ENCODE peak calls at places on chromosomes 13 and 19, in six cellular contexts. S is NCI-H1105 treated with DMSO at 0.1 percent for 48 hours; G is activated T-cell treated with anti-CD3 and anti-CD28 coated beads for 1 hour; M is activated CD4-positive, alpha-beta T cell treated with anti-CD3 and anti-CD28 coated beads, Interleukin-2, amount 50 U/mL, for 48 hours; Y is AG09319; E is neural crest cell. I is an unnamed sample.

GRCh38 chr19:14968247-14968646 is 11.4 kb downstream of the SLC1A6 start:
- DNase-seq in Y (no peak), M (no peak), S (no peak), E (no peak), G (no peak), I (no peak)

GRCh38 chr19:6718741-6719539 is 1.5 kb downstream of the C3 start:
- DNase-seq in E (no peak), Y (no peak), M (peak), S (no peak), G (no peak), I (peak)

GRCh38 chr19:5070922-5071321 is 102.0 kb downstream of the KDM4B start:
- DNase-seq in G (no peak), Y (no peak), E (no peak), M (no peak), S (no peak), I (no peak)

GRCh38 chr19:43910884-43911283 is 24.2 kb downstream of the ZNF45 start:
- DNase-seq in Y (no peak), E (no peak), G (no peak), M (no peak), S (no peak), I (no peak)

GRCh38 chr13:49938921-49939320 is 2.8 kb upstream of the SPRYD7 start:
- DNase-seq in S (no peak), M (no peak), E (no peak), Y (no peak), G (no peak), I (no peak)

GRCh38 chr13:95503662-95504061 is 48.9 kb upstream of the CLDN10 start:
- DNase-seq in M (no peak), G (no peak), Y (no peak), E (no peak), S (no peak), I (no peak)

GRCh38 chr19:5039642-5040543 is 71.0 kb downstream of the KDM4B start:
- DNase-seq in S (no peak), M (no peak), Y (no peak), G (no peak), E (no peak), I (no peak)

GRCh38 chr13:37109080-37109678 is 3.7 kb upstream of the CSNK1A1L start:
- DNase-seq in Y (no peak), S (peak), M (no peak), G (no peak), E (peak), I (peak)

GRCh38 chr13:90416519-90416918 is 931.0 kb upstream of the MIR17HG start:
- DNase-seq in E (no peak), G (no peak), M (no peak), Y (no peak), S (no peak), I (no peak)

GRCh38 chr13:76758257-76758656 is 127.9 kb downstream of the KCTD12 start:
- DNase-seq in G (no peak), Y (no peak), M (no peak), S (no peak), E (no peak), I (no peak)

GRCh38 chr19:56294557-56294956 is 20.1 kb downstream of the ZSCAN5A start:
- DNase-seq in M (no peak), E (no peak), Y (no peak), S (peak), G (no peak), I (no peak)

GRCh38 chr13:93118081-93118615 is 108.5 kb upstream of the GPC6 start:
- DNase-seq in M (no peak), Y (no peak), S (no peak), E (no peak), G (no peak), I (no peak)

GRCh38 chr13:40394304-40394983 is 272.0 kb downstream of the FOXO1 start:
- DNase-seq in M (no peak), E (no peak), S (no peak), G (no peak), Y (no peak), I (no peak)

GRCh38 chr19:35879770-35880317 is 11.5 kb downstream of the APLP1 start:
- DNase-seq in M (peak), S (peak), E (peak), Y (no peak), G (peak), I (peak)

GRCh38 chr13:113065406-113066141 is 40.0 kb upstream of the F7 start:
- DNase-seq in Y (no peak), S (no peak), M (no peak), E (no peak), G (no peak), I (no peak)

GRCh38 chr13:99398916-99399622 is 91.9 kb upstream of the GPR183 start:
- DNase-seq in G (no peak), S (no peak), E (no peak), Y (no peak), M (no peak), I (no peak)

GRCh38 chr19:18091217-18091608 is 4.5 kb upstream of the IL12RB1 start:
- DNase-seq in S (no peak), Y (no peak), G (peak), E (no peak), M (peak), I (peak)

GRCh38 chr13:51794959-51795358 is 9.0 kb downstream of the DHRS12 start:
- DNase-seq in E (no peak), M (no peak), G (no peak), Y (no peak), S (no peak), I (no peak)

GRCh38 chr19:13006431-13007281 is 11.4 kb downstream of the NFIX start:
- DNase-seq in Y (no peak), S (no peak), E (no peak), G (no peak), M (no peak), I (no peak)

GRCh38 chr19:39819786-39820185 is 14.2 kb downstream of the DYRK1B start:
- DNase-seq in M (no peak), G (no peak), E (no peak), S (no peak), Y (no peak), I (no peak)

GRCh38 chr13:37648604-37649003 is 50.0 kb upstream of the POSTN start:
- DNase-seq in E (no peak), S (no peak), Y (no peak), M (no peak), G (no peak), I (no peak)

GRCh38 chr13:101417501-101417900 is 1.2 kb upstream of the NALCN start:
- DNase-seq in E (no peak), S (no peak), Y (no peak), M (no peak), G (no peak), I (no peak)

GRCh38 chr13:53342623-53343022 is 314.0 kb downstream of the OLFM4 start:
- DNase-seq in E (no peak), M (no peak), G (no peak), S (no peak), Y (no peak), I (no peak)

GRCh38 chr13:99991806-99992242 is 10.2 kb downstream of the ZIC2 start:
- DNase-seq in S (no peak), E (no peak), M (no peak), Y (no peak), G (no peak), I (no peak)

GRCh38 chr19:38032151-38032550 is 125.1 kb downstream of the SIPA1L3 start:
- DNase-seq in Y (no peak), S (no peak), E (no peak), G (no peak), M (no peak), I (no peak)

GRCh38 chr13:20714563-20715339 is 11.3 kb downstream of the IL17D start:
- DNase-seq in S (no peak), Y (peak), E (no peak), G (no peak), M (no peak), I (no peak)

GRCh38 chr19:44939668-44940067 is 2.4 kb upstream of the APOC4 start:
- DNase-seq in Y (no peak), G (no peak), M (no peak), S (no peak), E (no peak), I (no peak)

GRCh38 chr19:1906985-1907562 is 1.9 kb downstream of the ADAT3 start:
- DNase-seq in E (no peak), S (no peak), G (no peak), Y (no peak), M (no peak), I (no peak)

GRCh38 chr19:8323781-8324185 is 2.5 kb downstream of the RPS28 start:
- DNase-seq in Y (no peak), S (no peak), E (no peak), M (peak), G (no peak), I (no peak)

GRCh38 chr13:62663767-62664166 is 1248.1 kb upstream of the PCDH20 start:
- DNase-seq in E (no peak), M (no peak), S (no peak), Y (no peak), G (no peak), I (no peak)

GRCh38 chr13:52850396-52851152 is 2.1 kb upstream of the PCDH8 start:
- DNase-seq in Y (peak), S (peak), G (no peak), E (peak), M (peak), I (peak)

GRCh38 chr13:44591316-44591715 is 15.2 kb upstream of the TSC22D1 start:
- DNase-seq in G (no peak), E (no peak), Y (no peak), M (no peak), S (no peak), I (peak)

GRCh38 chr19:44602071-44602470 is 11.3 kb upstream of the IGSF23 start:
- DNase-seq in S (peak), Y (no peak), M (no peak), E (no peak), G (no peak), I (no peak)

GRCh38 chr19:21482863-21483276 is 22.5 kb upstream of the ZNF429 start:
- DNase-seq in G (peak), E (no peak), Y (no peak), M (peak), S (peak), I (peak)

GRCh38 chr19:19782783-19783182 is 38.8 kb downstream of the ZNF506 start:
- DNase-seq in S (no peak), G (no peak), M (peak), E (no peak), Y (no peak), I (no peak)

GRCh38 chr19:45254044-45254531 is 3.0 kb downstream of the MARK4 start:
- DNase-seq in M (no peak), S (no peak), G (no peak), Y (no peak), E (no peak), I (peak)

GRCh38 chr19:35052599-35053190 is 11.2 kb downstream of the HPN start:
- DNase-seq in E (no peak), G (no peak), Y (no peak), S (no peak), M (no peak), I (no peak)

GRCh38 chr13:110332750-110333149 is 25.7 kb downstream of the COL4A2 start:
- DNase-seq in Y (no peak), M (no peak), G (no peak), S (no peak), E (no peak), I (no peak)